ENCODE peak calls at places on chromosome 2, in five cellular contexts. One of them, this sample, is unnamed.

GRCh38 chr2:191023235-191023679 is 9.3 kb upstream of the STAT1 start:
- DNase-seq in AG09309: no peak
- DNase-seq in HCT116: no peak
- DNase-seq in fibroblast of pulmonary artery: no peak
- DNase-seq in astrocyte of the cerebellum: no peak
- DNase-seq in this sample: no peak

GRCh38 chr2:104425850-104426581 is 427.9 kb upstream of the POU3F3 start:
- DNase-seq in astrocyte of the cerebellum: no peak
- DNase-seq in HCT116: no peak
- DNase-seq in fibroblast of pulmonary artery: no peak
- DNase-seq in AG09309: no peak
- DNase-seq in this sample: no peak

GRCh38 chr2:216287251-216287650 is 85.0 kb downstream of the MARCHF4 start:
- DNase-seq in HCT116: no peak
- DNase-seq in fibroblast of pulmonary artery: no peak
- DNase-seq in astrocyte of the cerebellum: no peak
- DNase-seq in AG09309: no peak
- DNase-seq in this sample: peak; percentile 73

GRCh38 chr2:41937464-41937861 is 110.4 kb upstream of the PKDCC start:
- DNase-seq in fibroblast of pulmonary artery: peak; percentile 65
- DNase-seq in HCT116: no peak
- DNase-seq in astrocyte of the cerebellum: peak; percentile 46
- DNase-seq in AG09309: no peak
- DNase-seq in this sample: peak; percentile 67

GRCh38 chr2:84516234-84516986 is at the start of gene DNAH6:
- DNase-seq in fibroblast of pulmonary artery: peak; percentile 96
- DNase-seq in astrocyte of the cerebellum: peak; percentile 92
- DNase-seq in AG09309: peak; percentile 72
- DNase-seq in HCT116: peak; percentile 66
- DNase-seq in this sample: peak; percentile 94

GRCh38 chr2:238654479-238654878 is 193.4 kb upstream of the TWIST2 start:
- DNase-seq in astrocyte of the cerebellum: no peak
- DNase-seq in HCT116: no peak
- DNase-seq in AG09309: no peak
- DNase-seq in fibroblast of pulmonary artery: no peak
- DNase-seq in this sample: no peak

GRCh38 chr2:65436825-65437221 is 4.4 kb upstream of the SPRED2 start:
- DNase-seq in fibroblast of pulmonary artery: no peak
- DNase-seq in HCT116: no peak
- DNase-seq in AG09309: no peak
- DNase-seq in astrocyte of the cerebellum: no peak
- DNase-seq in this sample: peak; percentile 63

GRCh38 chr2:113309655-113310387 is 31.1 kb upstream of the PAX8 start:
- DNase-seq in fibroblast of pulmonary artery: no peak
- DNase-seq in HCT116: no peak
- DNase-seq in AG09309: no peak
- DNase-seq in astrocyte of the cerebellum: no peak
- DNase-seq in this sample: peak; percentile 9

GRCh38 chr2:130882991-130883390 is 46.3 kb downstream of the ARHGEF4 start:
- DNase-seq in astrocyte of the cerebellum: no peak
- DNase-seq in HCT116: no peak
- DNase-seq in fibroblast of pulmonary artery: no peak
- DNase-seq in AG09309: no peak
- DNase-seq in this sample: no peak

GRCh38 chr2:234625626-234626253 is 128.9 kb upstream of the ARL4C start:
- DNase-seq in HCT116: no peak
- DNase-seq in fibroblast of pulmonary artery: no peak
- DNase-seq in astrocyte of the cerebellum: no peak
- DNase-seq in AG09309: no peak
- DNase-seq in this sample: no peak

GRCh38 chr2:220043155-220043992 is 415.9 kb downstream of the SLC4A3 start:
- DNase-seq in fibroblast of pulmonary artery: peak; percentile 52
- DNase-seq in AG09309: no peak
- DNase-seq in astrocyte of the cerebellum: peak; percentile 16
- DNase-seq in HCT116: no peak
- DNase-seq in this sample: peak; percentile 15

GRCh38 chr2:30373881-30374302 is 73.2 kb upstream of the LCLAT1 start:
- DNase-seq in HCT116: peak; percentile 19
- DNase-seq in fibroblast of pulmonary artery: peak; percentile 38
- DNase-seq in astrocyte of the cerebellum: no peak
- DNase-seq in AG09309: no peak
- DNase-seq in this sample: peak; percentile 84

GRCh38 chr2:236610991-236611821 is 41.6 kb downstream of the ACKR3 start:
- DNase-seq in fibroblast of pulmonary artery: no peak
- DNase-seq in AG09309: no peak
- DNase-seq in HCT116: no peak
- DNase-seq in astrocyte of the cerebellum: no peak
- DNase-seq in this sample: peak; percentile 52

GRCh38 chr2:121868652-121869051 is 113.2 kb downstream of the TSN start:
- DNase-seq in HCT116: no peak
- DNase-seq in fibroblast of pulmonary artery: no peak
- DNase-seq in AG09309: no peak
- DNase-seq in astrocyte of the cerebellum: no peak
- DNase-seq in this sample: no peak

GRCh38 chr2:240557101-240557751 is 562 bp downstream of the ANKMY1 start:
- DNase-seq in AG09309: no peak
- DNase-seq in fibroblast of pulmonary artery: no peak
- DNase-seq in HCT116: no peak
- DNase-seq in astrocyte of the cerebellum: no peak
- DNase-seq in this sample: no peak

GRCh38 chr2:237920673-237921072 is 46.1 kb upstream of the UBE2F start:
- DNase-seq in HCT116: no peak
- DNase-seq in astrocyte of the cerebellum: no peak
- DNase-seq in fibroblast of pulmonary artery: no peak
- DNase-seq in AG09309: no peak
- DNase-seq in this sample: peak; percentile 77

GRCh38 chr2:168912466-168913170 is 11.5 kb downstream of the G6PC2 start:
- DNase-seq in fibroblast of pulmonary artery: peak; percentile 31
- DNase-seq in AG09309: no peak
- DNase-seq in HCT116: no peak
- DNase-seq in astrocyte of the cerebellum: peak; percentile 18
- DNase-seq in this sample: peak; percentile 9

GRCh38 chr2:20484810-20485611 is 38.1 kb downstream of the RHOB start:
- DNase-seq in fibroblast of pulmonary artery: no peak
- DNase-seq in HCT116: no peak
- DNase-seq in astrocyte of the cerebellum: no peak
- DNase-seq in AG09309: no peak
- DNase-seq in this sample: no peak

GRCh38 chr2:886072-887022 is 64.3 kb upstream of the SNTG2 start:
- DNase-seq in fibroblast of pulmonary artery: no peak
- DNase-seq in HCT116: no peak
- DNase-seq in AG09309: no peak
- DNase-seq in astrocyte of the cerebellum: no peak
- DNase-seq in this sample: no peak

GRCh38 chr2:11602563-11603182 is 67.3 kb downstream of the NTSR2 start:
- DNase-seq in fibroblast of pulmonary artery: no peak
- DNase-seq in astrocyte of the cerebellum: no peak
- DNase-seq in HCT116: no peak
- DNase-seq in AG09309: no peak
- DNase-seq in this sample: no peak

GRCh38 chr2:60948926-60949579 is 67.7 kb downstream of the REL start:
- DNase-seq in fibroblast of pulmonary artery: peak; percentile 20
- DNase-seq in astrocyte of the cerebellum: peak; percentile 15
- DNase-seq in HCT116: peak; percentile 27
- DNase-seq in AG09309: no peak
- DNase-seq in this sample: no peak

GRCh38 chr2:237154894-237155851 is 69.5 kb downstream of the COPS8 start:
- DNase-seq in astrocyte of the cerebellum: no peak
- DNase-seq in AG09309: no peak
- DNase-seq in fibroblast of pulmonary artery: no peak
- DNase-seq in HCT116: no peak
- DNase-seq in this sample: no peak

GRCh38 chr2:117027646-117028045 is 786.8 kb upstream of the DDX18 start:
- DNase-seq in astrocyte of the cerebellum: no peak
- DNase-seq in HCT116: no peak
- DNase-seq in AG09309: no peak
- DNase-seq in fibroblast of pulmonary artery: no peak
- DNase-seq in this sample: no peak

GRCh38 chr2:42673989-42674564 is 89.9 kb downstream of the OXER1 start:
- DNase-seq in astrocyte of the cerebellum: no peak
- DNase-seq in AG09309: no peak
- DNase-seq in HCT116: no peak
- DNase-seq in fibroblast of pulmonary artery: no peak
- DNase-seq in this sample: no peak

GRCh38 chr2:128635361-128635900 is 316.8 kb upstream of the HS6ST1 start:
- DNase-seq in fibroblast of pulmonary artery: no peak
- DNase-seq in AG09309: no peak
- DNase-seq in HCT116: no peak
- DNase-seq in astrocyte of the cerebellum: no peak
- DNase-seq in this sample: no peak

GRCh38 chr2:27263287-27264252 is 723 bp upstream of the SLC30A3 start:
- DNase-seq in AG09309: no peak
- DNase-seq in fibroblast of pulmonary artery: no peak
- DNase-seq in astrocyte of the cerebellum: no peak
- DNase-seq in HCT116: no peak
- DNase-seq in this sample: no peak

GRCh38 chr2:3563521-3563976 is 5.4 kb upstream of the RNASEH1 start:
- DNase-seq in fibroblast of pulmonary artery: no peak
- DNase-seq in HCT116: no peak
- DNase-seq in astrocyte of the cerebellum: no peak
- DNase-seq in AG09309: no peak
- DNase-seq in this sample: no peak
- H3K4me3 ChIP-seq in fibroblast of pulmonary artery: no peak overlapping the region
- H3K4me3 ChIP-seq in HCT116: no peak overlapping the region
- H3K4me3 ChIP-seq in astrocyte of the cerebellum: no peak overlapping the region
- H3K4me3 ChIP-seq in AG09309: no peak overlapping the region
- H3K4me3 ChIP-seq in this sample: no peak overlapping the region

GRCh38 chr2:44055229-44055628 is 59.4 kb upstream of the LRPPRC start:
- DNase-seq in HCT116: no peak
- DNase-seq in astrocyte of the cerebellum: no peak
- DNase-seq in AG09309: no peak
- DNase-seq in fibroblast of pulmonary artery: no peak
- DNase-seq in this sample: no peak

GRCh38 chr2:44056947-44057346 is 61.2 kb upstream of the LRPPRC start:
- DNase-seq in AG09309: no peak
- DNase-seq in astrocyte of the cerebellum: no peak
- DNase-seq in fibroblast of pulmonary artery: no peak
- DNase-seq in HCT116: no peak
- DNase-seq in this sample: no peak

GRCh38 chr2:44053052-44053451 is 57.3 kb upstream of the LRPPRC start:
- DNase-seq in fibroblast of pulmonary artery: no peak
- DNase-seq in astrocyte of the cerebellum: no peak
- DNase-seq in AG09309: no peak
- DNase-seq in HCT116: no peak
- DNase-seq in this sample: no peak

GRCh38 chr2:44053456-44053855 is 57.7 kb upstream of the LRPPRC start:
- DNase-seq in astrocyte of the cerebellum: no peak
- DNase-seq in HCT116: no peak
- DNase-seq in fibroblast of pulmonary artery: no peak
- DNase-seq in AG09309: no peak
- DNase-seq in this sample: no peak

DNA sequence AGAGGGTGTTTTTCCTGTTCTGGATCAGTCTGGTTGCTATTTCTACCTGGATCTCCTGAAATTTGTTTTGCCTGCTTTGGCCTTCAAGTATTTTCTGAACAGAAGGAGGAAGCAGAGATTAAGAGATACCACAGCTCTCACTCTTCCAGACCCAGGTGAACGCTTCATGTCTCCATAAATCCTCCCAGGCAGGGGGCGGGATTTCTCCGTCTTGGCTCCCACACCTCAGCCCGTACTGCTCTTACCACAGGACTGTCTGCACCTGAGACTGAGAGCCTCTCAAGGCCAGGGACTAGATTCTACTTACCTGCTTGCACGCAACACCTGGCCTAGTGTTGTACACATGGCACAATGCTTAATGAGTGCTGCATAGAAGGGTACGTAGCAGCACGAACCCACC is 59.9 kb upstream of the LRPPRC start:
- DNase-seq in fibroblast of pulmonary artery: no peak
- DNase-seq in astrocyte of the cerebellum: no peak
- DNase-seq in HCT116: no peak
- DNase-seq in AG09309: no peak
- DNase-seq in this sample: no peak
- TF ChIP-seq CTCF in fibroblast of pulmonary artery: no peak
- TF ChIP-seq CTCF in astrocyte of the cerebellum: no peak
- TF ChIP-seq CTCF in HCT116: no peak
- TF ChIP-seq CTCF in AG09309: no peak
- TF ChIP-seq CTCF in this sample: no peak

DNA sequence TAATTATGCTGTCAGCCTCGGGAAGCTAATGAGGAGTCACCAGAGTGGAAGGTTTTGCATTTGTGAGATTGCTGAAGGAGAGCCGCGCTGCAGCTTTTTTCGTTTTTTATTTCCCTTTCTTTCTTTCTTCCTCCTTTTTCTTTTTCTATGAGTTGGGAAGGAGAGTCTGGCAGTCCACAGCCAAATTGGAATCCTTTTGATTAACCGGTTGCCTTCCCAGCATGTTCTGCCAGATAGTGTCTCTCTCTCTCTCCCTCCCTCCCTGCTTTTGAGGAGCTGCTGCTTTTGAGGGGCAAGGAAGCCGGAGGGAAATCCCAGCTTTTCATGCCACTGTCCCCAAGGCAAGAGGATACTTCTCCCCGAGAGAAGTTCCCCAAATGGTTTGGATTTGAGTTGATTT is 82.1 kb downstream of the CDK15 start:
- DNase-seq in fibroblast of pulmonary artery: no peak
- DNase-seq in AG09309: no peak
- DNase-seq in HCT116: no peak
- DNase-seq in astrocyte of the cerebellum: no peak
- DNase-seq in this sample: no peak
- H3K4me3 ChIP-seq in fibroblast of pulmonary artery: no peak overlapping the region
- H3K4me3 ChIP-seq in AG09309: peak overlapping the region; percentile 2
- H3K4me3 ChIP-seq in HCT116: no peak overlapping the region
- H3K4me3 ChIP-seq in astrocyte of the cerebellum: peak overlapping the region; percentile 16
- H3K4me3 ChIP-seq in this sample: peak overlapping the region; percentile 44

DNA sequence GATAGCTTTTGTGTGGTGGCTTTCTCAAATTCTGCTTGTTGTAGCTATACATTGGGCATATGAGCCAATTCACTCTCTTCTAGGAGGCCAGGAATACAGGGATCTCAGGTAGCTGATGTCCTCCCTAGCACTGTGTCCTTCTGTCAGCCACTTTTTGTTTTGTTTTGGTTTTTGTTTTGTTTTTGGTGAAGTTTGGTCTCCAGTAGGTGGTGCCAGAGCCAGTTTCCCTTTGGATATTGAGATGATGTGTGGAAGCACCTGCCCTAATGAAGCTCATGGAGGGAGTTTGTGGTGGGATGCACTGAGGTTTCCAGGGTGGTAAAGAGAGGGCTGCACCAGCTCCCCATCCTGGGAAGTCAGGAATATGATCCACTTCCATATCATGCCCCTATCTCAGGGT is 100.5 kb upstream of the VWC2L start:
- DNase-seq in fibroblast of pulmonary artery: no peak
- DNase-seq in astrocyte of the cerebellum: no peak
- DNase-seq in AG09309: no peak
- DNase-seq in HCT116: no peak
- DNase-seq in this sample: no peak
- TF ChIP-seq CTCF in fibroblast of pulmonary artery: no peak
- TF ChIP-seq CTCF in astrocyte of the cerebellum: no peak
- TF ChIP-seq CTCF in AG09309: peak; percentile 40
- TF ChIP-seq CTCF in HCT116: peak; percentile 31
- TF ChIP-seq CTCF in this sample: no peak

This sample was measured in AG10803.